ENCODE peak calls at places on chromosomes 16 and 17, in nine cellular contexts. N is brain microvascular endothelial cell; E is H9; T is effector memory CD4-positive, alpha-beta T cell; K is naive thymus-derived CD4-positive, alpha-beta T cell; D is neural progenitor cell; Q is AG04450; R is H1; O is lung. W is an unnamed sample.

GRCh38 chr17:7262192-7263070 is at the start of gene CLDN7:
- DNase-seq in D (peak; percentile 37), O (peak; percentile 90), N (no peak), Q (no peak), K (no peak), E (peak; percentile 99), R (peak; percentile 90), T (no peak), W (no peak)

GRCh38 chr16:57723170-57723569 is 12.4 kb upstream of the KATNB1 start:
- DNase-seq in R (no peak), N (no peak), E (peak; percentile 73), T (no peak), K (no peak), O (no peak), Q (no peak), D (peak; percentile 44), W (no peak)

GRCh38 chr16:75060708-75061107 is 55.9 kb downstream of the LDHD start:
- DNase-seq in N (no peak), R (no peak), K (no peak), T (no peak), E (no peak), Q (no peak), D (no peak), O (no peak), W (no peak)

GRCh38 chr17:64984776-64985521 is 65.7 kb upstream of the LRRC37A3 start:
- DNase-seq in D (no peak), N (no peak), K (peak; percentile 86), Q (no peak), O (no peak), R (no peak), T (peak; percentile 55), E (no peak), W (no peak)

GRCh38 chr17:65548570-65548969 is 12.9 kb downstream of the AXIN2 start:
- DNase-seq in D (no peak), O (no peak), N (no peak), Q (no peak), E (no peak), T (no peak), K (no peak), R (no peak), W (no peak)

GRCh38 chr17:73348018-73348823 is 36.4 kb upstream of the CDC42EP4 start:
- DNase-seq in O (no peak), R (no peak), Q (no peak), K (no peak), T (no peak), D (no peak), E (peak; percentile 79), N (no peak), W (no peak)

GRCh38 chr17:31579265-31579664 is 187.8 kb downstream of the RAB11FIP4 start:
- DNase-seq in E (no peak), Q (no peak), T (no peak), R (no peak), K (no peak), O (no peak), N (no peak), D (no peak), W (peak; percentile 70)

GRCh38 chr17:50693041-50693682 is 14.6 kb downstream of the ANKRD40 start:
- DNase-seq in T (no peak), N (no peak), K (no peak), E (no peak), D (no peak), R (no peak), Q (no peak), O (no peak), W (no peak)

GRCh38 chr17:5422505-5422904 is 2.5 kb downstream of the RPAIN start:
- DNase-seq in O (no peak), D (no peak), R (no peak), T (no peak), E (no peak), Q (no peak), K (no peak), N (peak; percentile 67), W (no peak)

GRCh38 chr16:66293932-66294331 is 72.6 kb upstream of the CDH5 start:
- DNase-seq in D (no peak), E (peak; percentile 13), K (no peak), N (no peak), O (no peak), R (no peak), Q (no peak), T (no peak), W (no peak)

GRCh38 chr16:62644030-62644812 is 608.0 kb upstream of the CDH8 start:
- DNase-seq in T (no peak), E (no peak), Q (no peak), D (no peak), O (no peak), K (no peak), N (no peak), R (no peak), W (peak; percentile 20)

DNA sequence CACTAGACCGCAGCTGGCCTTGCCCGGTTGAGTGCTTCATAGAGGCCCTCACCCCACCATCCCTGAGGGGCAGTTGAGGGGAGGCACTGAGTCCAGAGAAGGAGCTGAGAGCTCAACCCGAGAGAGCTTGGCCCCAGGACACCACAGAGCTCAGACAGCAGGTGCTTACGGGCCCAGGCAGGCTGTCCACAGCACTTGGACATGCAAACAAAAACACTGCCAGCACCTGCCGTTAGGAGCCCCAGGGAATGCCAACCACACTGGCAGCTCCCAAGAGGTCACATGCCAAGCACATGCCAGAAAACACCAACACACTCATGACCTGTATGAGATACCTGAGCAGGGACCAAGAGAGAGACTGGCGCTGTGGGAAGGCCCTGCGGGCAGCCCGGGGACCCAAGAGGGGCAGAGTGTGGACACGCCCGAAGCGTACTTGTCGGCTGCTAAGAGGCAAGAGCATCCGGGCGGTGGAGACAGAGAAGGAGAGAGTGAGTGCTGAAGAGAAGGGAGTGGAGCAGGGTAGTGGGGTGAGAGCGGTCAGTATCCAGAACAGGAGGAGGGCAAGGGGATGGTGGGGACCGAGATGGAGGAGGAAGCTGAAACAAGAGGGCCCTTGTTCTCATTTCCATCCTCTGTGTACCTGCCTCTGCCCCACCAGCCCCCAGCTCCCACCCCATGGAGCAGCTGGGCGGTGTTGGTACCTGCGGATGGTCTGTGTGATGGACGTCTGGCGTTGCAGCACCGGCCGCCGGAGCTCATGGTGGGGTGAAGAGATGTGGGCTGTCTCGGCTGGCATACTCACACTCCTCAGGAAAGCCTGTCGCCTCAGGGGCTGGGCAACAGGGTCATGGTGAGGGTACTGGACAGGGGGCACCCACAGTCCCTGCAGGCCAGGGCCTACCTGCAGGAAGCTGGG is 8.2 kb downstream of the RHBDF1 start:
- DNase-seq in N (no peak), D (no peak), R (no peak), Q (no peak), O (no peak), K (no peak), E (no peak), T (no peak), W (peak; percentile 31)
- H3K27ac ChIP-seq in N (no peak overlapping the region), D (no peak overlapping the region), R (no peak overlapping the region), Q (no peak overlapping the region), O (no peak overlapping the region), K (no peak overlapping the region), E (no peak overlapping the region), T (no peak overlapping the region), W (no peak overlapping the region)

GRCh38 chr16:3456374-3456773 is 12.9 kb downstream of the NAA60 start:
- DNase-seq in E (no peak), O (no peak), Q (no peak), N (no peak), K (no peak), R (no peak), T (no peak), D (no peak), W (no peak)

GRCh38 chr16:3459401-3460090 is 16.1 kb downstream of the NAA60 start:
- DNase-seq in D (peak; percentile 44), K (peak; percentile 22), T (no peak), R (no peak), O (no peak), Q (no peak), E (no peak), N (no peak), W (no peak)

GRCh38 chr16:3458278-3458851 is 14.9 kb downstream of the NAA60 start:
- DNase-seq in D (peak; percentile 76), O (no peak), E (no peak), Q (no peak), T (no peak), N (no peak), K (no peak), R (no peak), W (peak; percentile 62)

GRCh38 chr16:3458852-3459361 is 15.4 kb downstream of the NAA60 start:
- DNase-seq in D (no peak), O (peak; percentile 47), T (no peak), E (no peak), N (no peak), Q (no peak), K (no peak), R (no peak), W (no peak)

GRCh38 chr16:3457434-3458252 is 14.2 kb downstream of the NAA60 start:
- DNase-seq in R (peak; percentile 62), T (peak; percentile 84), D (peak; percentile 98), K (peak; percentile 88), Q (peak; percentile 62), E (peak; percentile 93), O (peak; percentile 89), N (peak; percentile 60), W (peak; percentile 97)
- H3K27ac ChIP-seq in R (peak overlapping the region; percentile 98), T (peak overlapping the region; percentile 95), D (peak overlapping the region; percentile 96), K (peak overlapping the region; percentile 96), Q (peak overlapping the region; percentile 77), E (no peak overlapping the region), O (peak overlapping the region; percentile 98), N (peak overlapping the region; percentile 96), W (peak overlapping the region; percentile 97)

DNA sequence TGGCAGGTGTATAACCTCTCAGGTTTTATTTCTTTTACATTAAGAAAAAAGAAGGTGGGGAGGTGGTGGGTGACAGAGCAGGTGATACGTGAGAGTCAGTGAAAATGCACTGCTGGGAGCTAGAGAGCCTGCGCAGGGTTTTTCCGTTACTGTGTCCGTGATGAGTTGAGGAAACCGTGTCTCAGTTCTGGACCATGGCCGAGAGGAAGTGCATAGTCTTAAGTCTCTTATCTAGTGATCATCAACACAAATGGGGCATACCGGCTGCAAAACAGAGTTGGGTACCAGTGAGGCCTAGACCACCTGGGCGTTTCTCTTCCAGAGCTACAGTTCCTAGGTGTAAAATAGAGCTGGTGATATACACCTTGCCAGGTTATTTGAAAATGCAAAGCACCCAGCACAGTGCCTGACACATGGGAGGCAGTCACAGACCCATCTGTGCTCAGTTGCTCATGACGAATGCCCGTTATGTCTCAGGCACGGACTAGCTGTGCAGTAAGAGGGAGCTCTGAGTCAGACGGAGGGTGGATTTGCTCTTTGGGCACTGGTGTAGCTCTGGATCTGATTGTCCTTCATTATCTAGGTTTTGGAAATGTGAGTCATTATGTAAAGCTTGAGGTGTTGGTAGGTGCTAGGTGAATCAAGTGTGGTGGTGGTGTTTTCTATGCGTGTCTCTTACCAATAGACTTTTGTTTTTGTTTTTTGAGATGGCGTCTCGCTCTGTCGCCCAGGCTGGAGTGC is 60.9 kb downstream of the RPTOR start:
- DNase-seq in Q (no peak), R (no peak), N (peak; percentile 7), K (no peak), T (no peak), E (no peak), D (no peak), O (no peak), W (no peak)
- H3K27ac ChIP-seq in Q (no peak overlapping the region), R (no peak overlapping the region), N (no peak overlapping the region), K (no peak overlapping the region), T (peak overlapping the region; percentile 34), E (no peak overlapping the region), D (no peak overlapping the region), O (no peak overlapping the region), W (no peak overlapping the region)

DNA sequence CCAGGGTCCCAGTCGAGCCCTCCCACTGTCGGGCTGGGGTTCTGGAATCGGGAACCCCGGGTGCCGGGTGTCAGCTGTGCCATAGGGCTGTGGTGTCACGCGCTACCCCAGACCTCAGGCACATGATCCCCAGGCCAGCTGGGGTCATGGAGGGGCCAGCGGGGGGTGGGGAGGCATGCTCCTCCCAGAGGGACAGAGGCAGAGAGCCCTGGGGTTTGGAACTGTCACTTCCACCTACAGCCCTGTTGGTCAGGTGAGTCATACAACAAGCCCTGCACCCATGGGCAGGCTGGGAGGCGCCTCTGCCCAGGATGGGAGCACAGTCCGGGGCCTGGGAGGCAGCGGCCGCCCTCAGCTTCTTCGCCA is 63.0 kb downstream of the BAIAP2 start:
- DNase-seq in N (peak; percentile 12), R (no peak), E (no peak), D (no peak), T (no peak), K (no peak), Q (no peak), O (no peak), W (no peak)
- H3K27ac ChIP-seq in N (peak overlapping the region; percentile 76), R (no peak overlapping the region), E (no peak overlapping the region), D (no peak overlapping the region), T (no peak overlapping the region), K (no peak overlapping the region), Q (peak overlapping the region; percentile 47), O (no peak overlapping the region), W (no peak overlapping the region)